ENCODE peak calls at places on chromosomes 7 and 10, in five cellular contexts. K is effector memory CD4-positive, alpha-beta T cell; Q is transverse colon; R is tibial artery; N is mammary epithelial cell. W is an unnamed sample.

GRCh38 chr7:67348171-67348570 is 351.5 kb downstream of the TYW1 start:
- DNase-seq in N (no peak), R (no peak), K (no peak), Q (no peak), W (no peak)

GRCh38 chr10:73357821-73358220 is 843 bp downstream of the CFAP70 start:
- DNase-seq in K (no peak), N (no peak), R (no peak), Q (no peak), W (no peak)

GRCh38 chr10:59098811-59099452 is 77.5 kb upstream of the PHYHIPL start:
- DNase-seq in Q (no peak), R (no peak), K (no peak), N (no peak), W (no peak)

GRCh38 chr7:77649950-77650349 is 46.3 kb upstream of the RSBN1L start:
- DNase-seq in N (no peak), R (no peak), K (no peak), Q (no peak), W (no peak)

GRCh38 chr7:37411444-37412034 is 37.1 kb downstream of the ELMO1 start:
- DNase-seq in R (no peak), K (no peak), N (no peak), Q (no peak), W (no peak)

GRCh38 chr7:7553386-7553785 is 13.3 kb upstream of the MIOS start:
- DNase-seq in Q (no peak), K (no peak), N (no peak), R (no peak), W (no peak)

GRCh38 chr10:115606727-115607126 is 513.6 kb downstream of the ATRNL1 start:
- DNase-seq in K (no peak), N (no peak), Q (no peak), R (no peak), W (no peak)

GRCh38 chr10:49592726-49593563 is 17.2 kb upstream of the SLC18A3 start:
- DNase-seq in N (peak; percentile 61), Q (peak; percentile 60), R (peak; percentile 47), K (no peak), W (peak; percentile 72)

GRCh38 chr10:12480440-12480839 is 131.1 kb downstream of the CAMK1D start:
- DNase-seq in K (no peak), N (no peak), Q (no peak), R (no peak), W (no peak)

GRCh38 chr10:88810196-88810961 is 7.8 kb downstream of the LIPM start:
- DNase-seq in Q (no peak), K (no peak), R (no peak), N (peak; percentile 65), W (peak; percentile 66)

GRCh38 chr10:103265712-103266329 is 11.1 kb upstream of the INA start:
- DNase-seq in Q (peak; percentile 50), N (peak; percentile 59), R (peak; percentile 56), K (no peak), W (peak; percentile 60)

GRCh38 chr10:126315471-126316177 is 72.7 kb downstream of the ADAM12 start:
- DNase-seq in Q (no peak), R (no peak), N (no peak), K (no peak), W (no peak)

GRCh38 chr7:92793656-92794205 is 42.6 kb downstream of the CDK6 start:
- DNase-seq in K (no peak), Q (no peak), R (no peak), N (no peak), W (no peak)

GRCh38 chr10:69202332-69202731 is 17.8 kb upstream of the HKDC1 start:
- DNase-seq in R (no peak), N (no peak), Q (no peak), K (no peak), W (no peak)

GRCh38 chr10:112957589-112958202 is 7.6 kb downstream of the TCF7L2 start:
- DNase-seq in N (no peak), R (no peak), K (no peak), Q (no peak), W (peak; percentile 26)

GRCh38 chr7:41955475-41956243 is 252.8 kb upstream of the INHBA start:
- DNase-seq in N (peak; percentile 95), Q (peak; percentile 83), K (no peak), R (peak; percentile 95), W (peak; percentile 96)

GRCh38 chr10:14032406-14032998 is 298.2 kb downstream of the FRMD4A start:
- DNase-seq in K (no peak), Q (no peak), R (no peak), N (no peak), W (no peak)

GRCh38 chr10:11424456-11425287 is 186.8 kb downstream of the USP6NL start:
- DNase-seq in N (peak; percentile 9), R (no peak), K (no peak), Q (peak; percentile 32), W (peak; percentile 53)

GRCh38 chr10:8331896-8332729 is 277.6 kb downstream of the GATA3 start:
- DNase-seq in R (peak; percentile 27), Q (peak; percentile 56), N (peak; percentile 86), K (peak; percentile 84), W (peak; percentile 66)

GRCh38 chr10:30058570-30059132 is 735 bp downstream of the JCAD start:
- DNase-seq in R (no peak), K (no peak), Q (no peak), N (no peak), W (no peak)

GRCh38 chr10:130137077-130137448 is 872 bp downstream of the GLRX3 start:
- DNase-seq in R (no peak), Q (no peak), K (no peak), N (peak; percentile 42), W (peak; percentile 54)

GRCh38 chr7:155424301-155425010 is 33.5 kb upstream of the EN2 start:
- DNase-seq in K (no peak), R (no peak), N (no peak), Q (no peak), W (no peak)